ENCODE peak calls at places on chromosome 3, in seven cellular contexts. X, N, S, M, Q, R and J are unnamed samples.

GRCh38 chr3:4906107-4906621 is 73.1 kb upstream of the BHLHE40 start:
- DNase-seq in X (peak), N (no peak), S (no peak), M (peak), Q (no peak), R (no peak), J (no peak)

GRCh38 chr3:138459619-138460535 is 25.5 kb downstream of the ESYT3 start:
- DNase-seq in X (no peak), N (no peak), S (no peak), M (no peak), Q (no peak), R (no peak), J (peak)

GRCh38 chr3:34856577-34856976 is 782.7 kb upstream of the ARPP21 start:
- DNase-seq in X (no peak), N (no peak), S (no peak), M (no peak), Q (no peak), R (no peak), J (no peak)

GRCh38 chr3:99808163-99808794 is 9.4 kb upstream of the CMSS1 start:
- DNase-seq in X (peak), N (no peak), S (no peak), M (peak), Q (peak), R (peak), J (peak)

GRCh38 chr3:100087203-100087602 is 27.1 kb downstream of the FILIP1L start:
- DNase-seq in X (no peak), N (no peak), S (no peak), M (no peak), Q (no peak), R (no peak), J (no peak)

GRCh38 chr3:71579934-71580318 is 3.6 kb downstream of the FOXP1 start:
- DNase-seq in X (peak), N (no peak), S (no peak), M (peak), Q (peak), R (no peak), J (no peak)

GRCh38 chr3:39541917-39542329 is 74.4 kb downstream of the MOBP start:
- DNase-seq in X (peak), N (no peak), S (no peak), M (peak), Q (peak), R (no peak), J (no peak)

GRCh38 chr3:30933478-30934207 is 39.2 kb upstream of the GADL1 start:
- DNase-seq in X (no peak), N (no peak), S (no peak), M (no peak), Q (no peak), R (no peak), J (no peak)

GRCh38 chr3:37777835-37778234 is 83.8 kb upstream of the CTDSPL start:
- DNase-seq in X (no peak), N (no peak), S (no peak), M (no peak), Q (no peak), R (no peak), J (no peak)

GRCh38 chr3:126474498-126475410 is 937 bp downstream of the ZXDC start:
- DNase-seq in X (peak), N (peak), S (peak), M (peak), Q (peak), R (peak), J (peak)

GRCh38 chr3:50563867-50564266 is 3.7 kb downstream of the C3orf18 start:
- DNase-seq in X (no peak), N (no peak), S (no peak), M (no peak), Q (no peak), R (peak), J (no peak)

GRCh38 chr3:132464066-132464465 is 46.8 kb downstream of the DNAJC13 start:
- DNase-seq in X (no peak), N (no peak), S (no peak), M (no peak), Q (no peak), R (no peak), J (no peak)

GRCh38 chr3:129554356-129555120 is 11.6 kb downstream of the H1-8 start:
- DNase-seq in X (no peak), N (no peak), S (no peak), M (no peak), Q (peak), R (no peak), J (peak)

GRCh38 chr3:123650101-123650500 is 65.2 kb upstream of the HACD2 start:
- DNase-seq in X (no peak), N (no peak), S (no peak), M (no peak), Q (no peak), R (no peak), J (no peak)

GRCh38 chr3:147940400-147940799 is 531.2 kb downstream of the ZIC1 start:
- DNase-seq in X (no peak), N (no peak), S (no peak), M (no peak), Q (no peak), R (no peak), J (no peak)

GRCh38 chr3:194137314-194138097 is 1.6 kb downstream of the HES1 start:
- DNase-seq in X (peak), N (peak), S (peak), M (peak), Q (peak), R (peak), J (peak)

GRCh38 chr3:36679384-36680200 is 84.8 kb downstream of the DCLK3 start:
- DNase-seq in X (peak), N (no peak), S (no peak), M (no peak), Q (no peak), R (no peak), J (no peak)

GRCh38 chr3:117820900-117821299 is 1111.3 kb downstream of the TUSC7 start:
- DNase-seq in X (peak), N (no peak), S (no peak), M (no peak), Q (no peak), R (no peak), J (no peak)

GRCh38 chr3:193010191-193010590 is 92.5 kb upstream of the MB21D2 start:
- DNase-seq in X (no peak), N (no peak), S (no peak), M (no peak), Q (no peak), R (no peak), J (no peak)

GRCh38 chr3:150372320-150373118 is 35.6 kb upstream of the TSC22D2 start:
- DNase-seq in X (peak), N (no peak), S (no peak), M (no peak), Q (peak), R (no peak), J (no peak)

GRCh38 chr3:99686955-99687612 is 48.7 kb downstream of the COL8A1 start:
- DNase-seq in X (peak), N (peak), S (no peak), M (peak), Q (peak), R (peak), J (peak)

GRCh38 chr3:198043149-198043548 is 83.1 kb downstream of the LMLN start:
- DNase-seq in X (no peak), N (no peak), S (no peak), M (no peak), Q (no peak), R (no peak), J (no peak)

GRCh38 chr3:12138044-12138443 is 20.7 kb downstream of the TIMP4 start:
- DNase-seq in X (peak), N (no peak), S (no peak), M (no peak), Q (peak), R (peak), J (peak)

GRCh38 chr3:127394984-127395662 is 107.3 kb upstream of the PRR20G start:
- DNase-seq in X (no peak), N (no peak), S (no peak), M (no peak), Q (no peak), R (no peak), J (no peak)

GRCh38 chr3:127747751-127748521 is 74.4 kb downstream of the MGLL start:
- DNase-seq in X (peak), N (no peak), S (peak), M (peak), Q (peak), R (peak), J (peak)

GRCh38 chr3:99477650-99478049 is 160.7 kb upstream of the COL8A1 start:
- DNase-seq in X (no peak), N (no peak), S (no peak), M (no peak), Q (no peak), R (no peak), J (no peak)

GRCh38 chr3:58013973-58014649 is 5.9 kb downstream of the FLNB start:
- DNase-seq in X (no peak), N (peak), S (no peak), M (no peak), Q (peak), R (peak), J (peak)

GRCh38 chr3:1561397-1561796 is 468.6 kb downstream of the CNTN6 start:
- DNase-seq in X (no peak), N (no peak), S (no peak), M (no peak), Q (no peak), R (no peak), J (no peak)

GRCh38 chr3:152205097-152205593 is 63.6 kb upstream of the MBNL1 start:
- DNase-seq in X (no peak), N (no peak), S (no peak), M (no peak), Q (no peak), R (no peak), J (no peak)

GRCh38 chr3:31448035-31448881 is 84.5 kb upstream of the STT3B start:
- DNase-seq in X (peak), N (no peak), S (no peak), M (peak), Q (peak), R (peak), J (peak)

GRCh38 chr3:44687898-44688297 is 24.6 kb upstream of the ZNF502 start:
- DNase-seq in X (no peak), N (no peak), S (no peak), M (no peak), Q (no peak), R (no peak), J (no peak)

GRCh38 chr3:194508486-194509449 is 22.0 kb upstream of the ATP13A3 start:
- DNase-seq in X (no peak), N (no peak), S (no peak), M (no peak), Q (no peak), R (no peak), J (no peak)

GRCh38 chr3:74624301-74624700 is 9.8 kb upstream of the CNTN3 start:
- DNase-seq in X (no peak), N (no peak), S (no peak), M (no peak), Q (no peak), R (no peak), J (no peak)

GRCh38 chr3:173066044-173066679 is 74.9 kb downstream of the SPATA16 start:
- DNase-seq in X (no peak), N (no peak), S (no peak), M (peak), Q (no peak), R (no peak), J (no peak)

GRCh38 chr3:46222435-46223161 is 14.5 kb upstream of the CCR1 start:
- DNase-seq in X (no peak), N (no peak), S (no peak), M (no peak), Q (no peak), R (no peak), J (no peak)
- H3K4me3 ChIP-seq in X (no peak), N (no peak), S (no peak), M (no peak), Q (no peak), R (no peak), J (no peak)

GRCh38 chr3:66037986-66038369 is 740 bp downstream of the MAGI1 start:
- DNase-seq in X (no peak), N (no peak), S (no peak), M (peak), Q (no peak), R (no peak), J (peak)

GRCh38 chr3:66038726-66039589 is at the start of gene MAGI1:
- DNase-seq in X (peak), N (peak), S (peak), M (peak), Q (peak), R (peak), J (peak)

GRCh38 chr3:66036586-66037061 is 2.1 kb downstream of the MAGI1 start:
- DNase-seq in X (no peak), N (no peak), S (no peak), M (peak), Q (peak), R (peak), J (peak)

GRCh38 chr3:66038384-66038725 is 363 bp downstream of the MAGI1 start:
- DNase-seq in X (no peak), N (no peak), S (no peak), M (no peak), Q (no peak), R (no peak), J (no peak)

DNA sequence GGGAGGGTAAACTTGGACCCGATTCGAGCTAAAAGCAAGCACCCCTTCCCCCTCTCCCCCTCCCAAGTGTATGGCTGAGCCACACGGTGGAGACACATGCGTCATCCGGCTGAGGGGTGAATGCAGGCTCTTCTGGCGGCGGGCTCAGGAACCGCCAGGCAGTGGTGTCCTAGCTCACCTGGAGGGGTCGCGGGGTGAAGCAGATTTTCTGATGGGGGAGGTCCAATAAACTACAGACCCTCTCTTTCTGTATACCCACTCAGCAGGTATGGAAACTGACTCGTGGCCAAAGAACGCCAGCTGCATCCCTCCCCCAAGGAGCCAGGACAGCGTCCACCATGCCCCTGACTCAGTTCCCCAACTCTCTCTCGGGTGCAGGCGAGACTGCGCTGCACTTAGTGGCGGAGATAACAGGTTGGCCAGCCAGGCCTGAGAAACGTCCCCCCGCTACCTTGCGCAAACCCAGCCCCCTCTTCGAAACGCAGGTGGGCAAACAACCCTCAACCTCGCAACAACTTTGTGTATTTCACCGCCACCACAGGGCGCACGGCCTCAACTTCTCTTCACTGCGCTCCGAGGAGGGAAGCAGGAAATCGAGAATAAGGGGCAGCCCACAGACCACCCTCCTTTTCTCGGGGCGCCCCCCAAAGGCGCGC is 1.3 kb downstream of the MAGI1 start:
- DNase-seq in X (peak), N (peak), S (peak), M (peak), Q (peak), R (peak), J (peak)
- TF ChIP-seq POLR2A in X (no peak), N (no peak), S (no peak), M (peak), Q (no peak), R (no peak), J (no peak)

DNA sequence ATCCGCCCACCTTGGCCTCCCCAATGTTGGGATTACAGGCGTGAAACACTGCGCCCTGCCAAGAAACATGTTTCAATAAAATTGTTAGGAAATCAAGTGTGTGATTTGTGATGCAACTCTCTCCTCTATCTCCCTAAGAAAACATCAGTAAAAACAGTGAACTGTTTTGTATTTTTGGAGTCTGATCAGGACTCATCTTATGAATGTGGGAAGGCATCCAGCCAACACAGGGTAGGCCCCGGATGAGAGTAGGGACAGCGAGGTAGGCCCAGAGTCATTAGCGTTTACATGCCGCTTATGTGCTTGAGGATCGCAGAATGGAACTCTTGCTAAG is 884 bp upstream of the GLYCTK start:
- DNase-seq in X (no peak), N (no peak), S (no peak), M (no peak), Q (no peak), R (no peak), J (no peak)
- H3K4me3 ChIP-seq in X (peak), N (peak), S (peak), M (no peak), Q (no peak), R (peak), J (peak)

DNA sequence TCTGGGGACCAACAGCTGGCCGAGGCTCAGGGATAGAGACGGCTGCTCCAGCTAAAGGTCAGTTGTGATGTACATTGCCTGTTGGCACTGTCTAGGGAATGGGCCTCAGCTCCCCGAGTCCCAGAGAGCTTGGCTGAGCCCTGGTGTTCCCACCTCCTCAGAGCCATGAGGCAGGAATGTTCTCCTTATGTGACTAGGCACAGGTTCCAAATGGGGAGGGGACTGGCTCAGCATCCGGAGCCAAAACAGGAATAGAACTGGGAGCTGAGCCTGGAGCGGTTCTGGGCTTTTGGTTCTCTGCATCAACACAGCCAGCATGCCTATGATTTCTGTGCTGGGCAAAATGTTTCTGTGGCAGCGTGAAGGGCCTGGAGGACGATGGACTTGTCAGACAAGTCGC is at the start of gene FAM131A:
- DNase-seq in X (no peak), N (peak), S (peak), M (no peak), Q (peak), R (no peak), J (peak)
- TF ChIP-seq POLR2A in X (no peak), N (no peak), S (no peak), M (no peak), Q (no peak), R (no peak), J (no peak)

DNA sequence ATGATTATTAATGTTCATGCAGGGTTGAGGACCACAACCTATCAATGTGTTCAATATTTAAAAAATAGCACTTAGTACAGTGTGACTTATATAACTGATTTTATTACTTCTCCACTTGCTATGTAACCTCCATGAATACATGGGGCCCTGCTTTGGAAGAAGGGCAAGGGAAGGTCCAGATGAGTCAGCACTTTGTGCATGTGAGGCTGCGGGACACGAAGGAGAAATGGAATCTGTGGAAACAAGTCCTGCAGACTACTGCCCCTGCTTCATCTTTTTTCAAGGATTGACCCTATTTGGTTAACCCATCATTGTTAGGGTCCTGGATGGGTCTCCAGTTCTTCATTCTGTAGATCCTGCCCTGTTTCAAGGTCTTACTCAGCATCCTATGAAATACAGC is 1.6 kb downstream of the NXPE3 start:
- DNase-seq in X (peak), N (peak), S (no peak), M (no peak), Q (peak), R (no peak), J (peak)
- H3K4me3 ChIP-seq in X (peak), N (no peak), S (peak), M (no peak), Q (no peak), R (peak), J (no peak)

GRCh38 chr3:15333957-15334263 is 1.5 kb upstream of the SH3BP5 start:
- DNase-seq in X (no peak), N (no peak), S (no peak), M (no peak), Q (no peak), R (no peak), J (no peak)

GRCh38 chr3:15331072-15331605 is 1.2 kb downstream of the SH3BP5 start:
- DNase-seq in X (no peak), N (no peak), S (no peak), M (no peak), Q (peak), R (no peak), J (no peak)

GRCh38 chr3:15331606-15332404 is 581 bp downstream of the SH3BP5 start:
- DNase-seq in X (no peak), N (peak), S (no peak), M (peak), Q (peak), R (peak), J (peak)

GRCh38 chr3:15333099-15333956 is 942 bp upstream of the SH3BP5 start:
- DNase-seq in X (peak), N (peak), S (no peak), M (no peak), Q (no peak), R (no peak), J (peak)

DNA sequence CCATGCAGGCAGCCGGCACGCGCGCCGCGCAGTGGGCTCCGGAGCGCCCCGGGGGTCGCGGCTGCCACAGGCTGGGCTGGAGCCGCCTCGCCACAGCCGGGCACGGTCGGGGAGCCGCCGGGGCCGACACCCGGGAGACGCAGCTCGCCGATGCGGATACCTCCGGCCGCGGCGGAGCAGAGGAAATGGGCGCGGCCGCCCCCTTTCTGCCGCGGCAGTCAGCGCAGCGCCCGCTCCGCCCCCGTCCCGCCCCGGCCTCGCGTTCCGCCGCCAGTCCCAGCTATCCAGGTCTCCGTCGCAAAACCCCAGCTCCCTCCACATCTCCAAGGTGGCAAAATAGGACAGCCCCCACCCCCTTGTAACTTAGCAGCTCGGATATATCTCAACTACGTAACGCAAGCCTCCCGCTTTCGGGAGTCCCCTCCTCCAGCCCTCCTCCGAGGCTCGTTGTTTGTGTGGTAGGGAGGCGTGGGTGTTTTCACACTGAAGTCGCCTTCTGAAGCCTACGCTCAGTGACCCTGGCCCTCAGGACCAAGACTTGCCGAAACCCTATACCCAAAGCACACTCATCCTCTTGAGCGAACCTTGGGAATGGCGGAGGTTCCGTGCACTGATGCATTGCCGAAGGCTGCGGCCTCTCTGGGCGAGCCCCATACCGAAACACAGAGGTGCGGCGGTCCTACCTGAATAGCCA is at the start of gene SH3BP5:
- DNase-seq in X (peak), N (peak), S (peak), M (peak), Q (peak), R (peak), J (peak)
- TF ChIP-seq POLR2A in X (peak), N (peak), S (no peak), M (peak), Q (peak), R (no peak), J (no peak)

GRCh38 chr3:60094392-60094947 is 1044.6 kb upstream of the CFAP20DC start:
- DNase-seq in X (no peak), N (no peak), S (no peak), M (no peak), Q (no peak), R (no peak), J (no peak)
- H3K4me3 ChIP-seq in X (no peak), N (no peak), S (no peak), M (no peak), Q (no peak), R (no peak), J (no peak)